ENCODE peak calls at places on chromosomes 16 and 17, in six cellular contexts. T, O, I, G, K and R are unnamed samples.

GRCh38 chr16:59252317-59252716 is 518.2 kb upstream of the GOT2 start:
- DNase-seq in T (no peak), K (no peak), I (no peak), O (no peak), G (no peak), R (no peak)

GRCh38 chr17:17783121-17783824 is 53.5 kb downstream of the SREBF1 start:
- DNase-seq in G (peak), O (peak), T (peak), I (peak), K (peak), R (peak)

GRCh38 chr16:70433456-70434103 is 5.3 kb downstream of the ST3GAL2 start:
- DNase-seq in G (peak), T (peak), K (no peak), O (peak), I (no peak), R (peak)

GRCh38 chr17:48037036-48037881 is at the start of gene COPZ2:
- DNase-seq in G (no peak), T (peak), K (peak), I (peak), O (peak), R (peak)

GRCh38 chr17:64492481-64493109 is 4.3 kb downstream of the POLG2 start:
- DNase-seq in I (no peak), K (no peak), O (peak), G (peak), T (no peak), R (peak)

GRCh38 chr16:85629326-85629725 is 16.2 kb downstream of the GSE1 start:
- DNase-seq in T (no peak), I (no peak), G (no peak), O (no peak), K (no peak), R (no peak)

GRCh38 chr16:19771796-19772195 is 53.7 kb downstream of the IQCK start:
- DNase-seq in T (no peak), K (no peak), G (no peak), I (no peak), O (no peak), R (no peak)

GRCh38 chr16:69748694-69749345 is 5.9 kb downstream of the NOB1 start:
- DNase-seq in I (no peak), O (no peak), K (no peak), T (no peak), G (no peak), R (no peak)

GRCh38 chr16:85720319-85720637 is 30.6 kb downstream of the C16orf74 start:
- DNase-seq in O (no peak), G (no peak), I (peak), T (no peak), K (no peak), R (no peak)

GRCh38 chr17:17494499-17495447 is 1.4 kb downstream of the RASD1 start:
- DNase-seq in T (peak), K (no peak), O (peak), G (no peak), I (peak), R (peak)

GRCh38 chr17:5864910-5865657 is 205.1 kb upstream of the WSCD1 start:
- DNase-seq in O (no peak), G (no peak), K (no peak), T (no peak), I (no peak), R (no peak)

DNA sequence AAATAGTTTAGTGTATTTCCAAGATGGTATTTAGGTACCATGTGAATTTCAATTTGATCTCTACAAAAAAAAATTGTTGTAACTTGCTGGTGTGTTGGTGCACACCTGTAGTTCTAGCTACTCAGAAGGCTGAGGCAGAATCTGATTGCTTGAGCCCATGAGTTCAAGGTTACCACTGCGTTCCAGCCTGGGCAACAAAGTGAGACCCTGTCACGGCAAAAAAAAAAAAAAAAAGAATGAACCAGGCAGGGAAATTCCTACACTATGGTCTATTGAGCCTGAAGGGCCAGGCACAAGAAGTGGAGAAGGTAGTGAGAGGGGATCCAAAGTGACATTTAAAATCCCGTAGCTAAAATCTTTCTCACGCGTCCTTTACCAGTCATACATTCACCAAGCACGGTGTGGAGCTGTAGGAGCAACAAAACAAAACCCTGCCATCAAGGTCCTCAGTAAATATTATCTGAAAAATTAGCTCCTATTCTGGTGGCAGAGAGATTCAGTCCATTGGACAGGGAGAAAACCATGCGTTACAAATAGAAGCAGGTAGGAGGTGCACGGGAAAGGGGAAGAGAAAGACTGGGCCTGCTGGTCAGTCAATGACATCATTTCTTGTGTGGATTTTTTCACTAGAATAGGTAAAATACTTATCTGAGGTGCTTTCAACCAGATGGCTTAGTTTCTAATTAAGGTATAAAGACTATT is 27.3 kb downstream of the TXNDC11 start:
- DNase-seq in I (no peak), T (no peak), K (no peak), O (no peak), G (peak), R (no peak)
- H3K4me3 ChIP-seq in I (no peak), T (no peak), K (no peak), O (no peak), G (no peak), R (no peak)

DNA sequence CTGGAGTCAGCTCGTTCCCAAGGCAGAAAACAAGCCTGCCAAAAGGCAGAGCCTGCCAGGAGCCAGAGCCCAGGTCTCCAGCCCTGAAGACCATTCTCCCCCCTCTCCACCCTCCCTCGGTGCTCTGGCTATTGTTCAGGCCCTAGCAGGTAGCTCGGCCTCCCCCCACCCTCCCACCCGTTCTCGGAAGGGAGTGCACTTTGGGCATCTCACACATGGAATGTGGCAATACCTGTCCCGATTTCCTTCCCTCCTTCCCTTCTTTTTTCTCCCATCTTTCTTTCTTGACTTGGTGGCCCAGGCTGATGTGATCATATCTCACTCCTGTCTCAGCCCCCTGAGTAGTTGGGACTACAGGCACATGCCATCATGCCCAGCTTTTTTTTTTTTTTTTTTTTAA is 12.4 kb downstream of the CNGB1 start:
- DNase-seq in T (no peak), K (no peak), O (no peak), I (no peak), G (no peak), R (no peak)
- TF ChIP-seq CTCF in T (no peak), K (no peak), O (no peak), I (no peak), G (no peak), R (no peak)

DNA sequence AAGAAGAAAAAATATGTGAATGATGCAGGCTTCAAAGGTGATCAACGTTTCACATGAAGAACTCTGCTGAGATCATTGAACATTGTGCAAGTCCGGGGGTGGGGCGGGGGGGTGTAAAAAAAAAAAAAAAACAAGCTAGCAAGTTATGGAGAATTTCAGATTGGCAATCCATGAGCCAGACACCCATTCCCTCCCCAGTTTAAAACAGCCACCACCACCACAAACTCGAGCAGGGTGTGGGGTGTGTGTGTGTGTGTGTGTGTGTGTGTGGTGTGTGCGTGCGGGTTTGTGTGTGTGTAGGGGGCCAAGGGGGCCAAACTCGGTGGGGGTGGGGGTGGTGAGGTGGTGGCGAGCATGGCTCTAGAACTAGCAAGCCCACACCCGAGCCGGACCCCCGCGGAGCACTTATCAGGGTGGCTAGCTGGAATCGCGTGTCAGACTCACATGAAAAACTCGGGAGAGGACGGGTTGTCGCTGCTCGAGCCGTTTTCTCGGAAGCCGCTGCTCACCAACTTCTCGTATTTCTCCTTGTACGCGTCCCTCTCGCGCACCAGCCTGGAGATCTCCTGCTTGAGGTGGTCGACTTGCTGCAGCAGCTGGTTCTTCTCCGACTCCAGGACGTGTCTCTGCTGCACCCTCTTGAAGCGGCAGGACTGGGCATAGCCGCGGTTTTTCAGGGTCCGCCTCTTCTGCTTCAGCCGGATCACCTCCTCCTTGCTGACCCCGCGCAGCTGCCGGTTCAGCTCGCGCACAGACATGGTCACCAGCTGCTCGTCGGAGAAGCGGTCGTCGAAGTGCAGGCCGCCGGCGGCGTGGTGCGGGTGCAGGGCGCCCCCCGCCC is 2.0 kb downstream of the MAF start:
- DNase-seq in I (peak), O (peak), T (peak), K (peak), G (no peak), R (peak)
- H3K4me3 ChIP-seq in I (no peak), O (peak), T (peak), K (peak), G (no peak), R (peak)

GRCh38 chr17:9115446-9116265 is 94.3 kb downstream of the NTN1 start:
- DNase-seq in T (peak), K (no peak), G (no peak), O (peak), I (peak), R (peak)
- TF ChIP-seq CTCF in T (peak), K (no peak), G (no peak), O (peak), I (no peak), R (peak)

DNA sequence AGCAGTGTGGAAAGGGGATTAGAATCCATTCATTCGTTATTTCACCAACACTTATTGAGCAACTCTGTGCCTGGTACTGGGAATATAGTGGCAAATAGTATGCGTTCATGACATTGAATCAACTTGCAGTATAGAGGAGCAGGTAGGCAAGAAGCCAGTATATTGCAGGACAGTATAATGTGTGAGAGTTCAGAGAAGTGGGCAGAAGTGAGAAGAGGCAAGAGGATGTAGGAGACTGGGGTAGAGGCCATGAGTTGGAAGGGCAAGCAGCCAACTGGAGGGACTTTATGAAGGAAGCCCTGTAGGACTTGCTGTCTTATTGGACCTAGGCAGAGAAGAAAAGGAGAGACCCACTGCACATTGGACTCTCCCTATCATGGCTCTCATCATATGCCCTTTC is 12.3 kb downstream of the HSD17B2 start:
- DNase-seq in K (no peak), O (no peak), T (no peak), I (no peak), G (no peak), R (no peak)
- H3K4me3 ChIP-seq in K (no peak), O (no peak), T (no peak), I (no peak), G (no peak), R (no peak)

DNA sequence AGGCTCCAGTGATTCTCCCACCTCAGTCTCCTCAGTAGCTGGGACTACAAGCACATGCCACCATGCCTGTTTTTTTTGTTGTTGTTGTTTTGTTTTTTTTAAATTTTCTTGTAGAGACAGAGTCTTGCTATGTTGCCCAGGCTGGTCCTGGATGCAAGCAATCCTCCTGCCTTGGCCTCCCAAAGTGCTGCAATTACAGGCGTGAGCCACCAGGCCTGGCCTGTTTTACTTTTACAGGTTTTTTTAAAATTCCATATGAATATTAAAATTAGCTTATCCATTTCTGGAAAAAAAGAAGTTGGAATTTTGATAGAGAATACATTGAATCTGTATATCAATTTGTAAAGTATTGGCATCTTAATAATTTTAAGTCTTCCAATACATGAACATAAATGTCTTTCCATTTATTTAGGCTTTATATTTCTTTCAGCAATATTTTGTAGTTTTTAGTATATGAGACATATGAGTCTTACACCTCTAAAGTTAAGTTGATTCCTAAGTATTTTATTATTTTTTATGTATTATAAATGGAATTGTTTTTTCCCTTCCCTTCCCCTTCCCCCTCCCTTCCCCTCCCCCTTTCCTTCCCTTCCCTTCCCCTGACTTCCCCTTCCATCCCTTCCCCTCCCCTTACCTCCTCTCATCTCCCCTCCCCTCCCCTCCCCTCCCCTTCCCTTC is 323.5 kb upstream of the SALL1 start:
- DNase-seq in G (no peak), T (no peak), O (no peak), I (no peak), K (no peak), R (no peak)
- TF ChIP-seq CTCF in G (no peak), T (no peak), O (peak), I (no peak), K (no peak), R (no peak)

GRCh38 chr17:71335212-71335611 is 785.6 kb upstream of the SOX9 start:
- DNase-seq in G (no peak), T (no peak), I (no peak), O (no peak), K (no peak), R (no peak)

GRCh38 chr17:71334041-71334781 is 786.6 kb upstream of the SOX9 start:
- DNase-seq in O (peak), I (no peak), G (no peak), T (no peak), K (no peak), R (no peak)

GRCh38 chr17:71338396-71338795 is 782.4 kb upstream of the SOX9 start:
- DNase-seq in T (peak), O (peak), G (no peak), I (no peak), K (no peak), R (peak)

GRCh38 chr17:71339219-71339618 is 781.6 kb upstream of the SOX9 start:
- DNase-seq in I (no peak), G (no peak), K (no peak), O (no peak), T (no peak), R (no peak)

GRCh38 chr17:71337903-71338302 is 782.9 kb upstream of the SOX9 start:
- DNase-seq in G (no peak), I (no peak), O (peak), K (no peak), T (peak), R (no peak)
- H3K4me3 ChIP-seq in G (no peak), I (no peak), O (no peak), K (no peak), T (peak), R (no peak)

GRCh38 chr17:40134184-40134583 is 6.2 kb upstream of the CASC3 start:
- DNase-seq in I (no peak), G (no peak), K (no peak), O (no peak), T (no peak), R (no peak)
- TF ChIP-seq CTCF in I (no peak), G (no peak), K (no peak), O (no peak), T (no peak), R (no peak)

GRCh38 chr17:67569873-67570272 is 147.9 kb upstream of the NOL11 start:
- DNase-seq in I (no peak), K (no peak), T (peak), O (no peak), G (no peak), R (no peak)
- H3K4me3 ChIP-seq in I (no peak), K (no peak), T (no peak), O (no peak), G (no peak), R (no peak)